ENCODE peak calls at places on chromosomes 6 and 20, in nine cellular contexts. One of them, this sample, is unnamed.

GRCh38 chr6:88403486-88403885 is 237.3 kb upstream of the CNR1 start:
- DNase-seq in SK-N-SH: no peak
- DNase-seq in PC-3: no peak
- DNase-seq in MM.1S: no peak
- DNase-seq in OCI-LY7: no peak
- DNase-seq in HCT116: no peak
- DNase-seq in hepatocyte: no peak
- DNase-seq in GM23338: no peak
- DNase-seq in GM23248: no peak
- DNase-seq in this sample: no peak

GRCh38 chr20:54110457-54110856 is 40.1 kb upstream of the BCAS1 start:
- DNase-seq in HCT116: no peak
- DNase-seq in hepatocyte: no peak
- DNase-seq in GM23338: no peak
- DNase-seq in MM.1S: no peak
- DNase-seq in PC-3: no peak
- DNase-seq in GM23248: no peak
- DNase-seq in SK-N-SH: no peak
- DNase-seq in OCI-LY7: no peak
- DNase-seq in this sample: no peak

GRCh38 chr6:32668226-32668747 is 1.8 kb upstream of the HLA-DQB1 start:
- DNase-seq in MM.1S: peak
- DNase-seq in OCI-LY7: peak
- DNase-seq in HCT116: peak
- DNase-seq in hepatocyte: peak
- DNase-seq in GM23338: peak
- DNase-seq in SK-N-SH: no peak
- DNase-seq in PC-3: peak
- DNase-seq in GM23248: peak
- DNase-seq in this sample: peak

GRCh38 chr20:14235355-14235754 is 102.1 kb downstream of the FLRT3 start:
- DNase-seq in hepatocyte: peak
- DNase-seq in MM.1S: no peak
- DNase-seq in SK-N-SH: no peak
- DNase-seq in OCI-LY7: no peak
- DNase-seq in GM23338: no peak
- DNase-seq in PC-3: peak
- DNase-seq in GM23248: peak
- DNase-seq in HCT116: no peak
- DNase-seq in this sample: no peak

GRCh38 chr6:32984639-32985389 is 16.4 kb downstream of the BRD2 start:
- DNase-seq in HCT116: peak
- DNase-seq in hepatocyte: peak
- DNase-seq in MM.1S: peak
- DNase-seq in GM23248: peak
- DNase-seq in GM23338: peak
- DNase-seq in SK-N-SH: peak
- DNase-seq in OCI-LY7: peak
- DNase-seq in PC-3: peak
- DNase-seq in this sample: peak

GRCh38 chr6:132063204-132063603 is 112.0 kb upstream of the CCN2 start:
- DNase-seq in SK-N-SH: no peak
- DNase-seq in OCI-LY7: no peak
- DNase-seq in PC-3: no peak
- DNase-seq in hepatocyte: no peak
- DNase-seq in GM23338: no peak
- DNase-seq in MM.1S: no peak
- DNase-seq in GM23248: peak
- DNase-seq in HCT116: no peak
- DNase-seq in this sample: no peak

GRCh38 chr6:7475081-7475480 is 66.4 kb upstream of the DSP start:
- DNase-seq in SK-N-SH: no peak
- DNase-seq in MM.1S: no peak
- DNase-seq in OCI-LY7: no peak
- DNase-seq in HCT116: no peak
- DNase-seq in hepatocyte: no peak
- DNase-seq in PC-3: no peak
- DNase-seq in GM23338: no peak
- DNase-seq in GM23248: no peak
- DNase-seq in this sample: no peak

GRCh38 chr6:109059591-109060021 is 35.0 kb downstream of the SESN1 start:
- DNase-seq in PC-3: peak
- DNase-seq in GM23338: no peak
- DNase-seq in hepatocyte: no peak
- DNase-seq in MM.1S: peak
- DNase-seq in HCT116: no peak
- DNase-seq in SK-N-SH: no peak
- DNase-seq in GM23248: peak
- DNase-seq in OCI-LY7: peak
- DNase-seq in this sample: no peak

GRCh38 chr6:128929869-128930268 is 46.9 kb downstream of the LAMA2 start:
- DNase-seq in OCI-LY7: no peak
- DNase-seq in PC-3: no peak
- DNase-seq in GM23338: peak
- DNase-seq in SK-N-SH: peak
- DNase-seq in hepatocyte: no peak
- DNase-seq in HCT116: no peak
- DNase-seq in GM23248: no peak
- DNase-seq in MM.1S: no peak
- DNase-seq in this sample: no peak

GRCh38 chr20:41981746-41982145 is 363.6 kb upstream of the CHD6 start:
- DNase-seq in SK-N-SH: no peak
- DNase-seq in MM.1S: no peak
- DNase-seq in HCT116: no peak
- DNase-seq in PC-3: no peak
- DNase-seq in OCI-LY7: no peak
- DNase-seq in hepatocyte: no peak
- DNase-seq in GM23338: no peak
- DNase-seq in GM23248: no peak
- DNase-seq in this sample: no peak

GRCh38 chr20:58546756-58547526 is 31.7 kb upstream of the APCDD1L start:
- DNase-seq in GM23338: no peak
- DNase-seq in OCI-LY7: no peak
- DNase-seq in MM.1S: no peak
- DNase-seq in PC-3: no peak
- DNase-seq in hepatocyte: no peak
- DNase-seq in GM23248: no peak
- DNase-seq in SK-N-SH: peak
- DNase-seq in HCT116: no peak
- DNase-seq in this sample: no peak

GRCh38 chr6:31202259-31203166 is 32.0 kb upstream of the POU5F1 start:
- DNase-seq in PC-3: peak
- DNase-seq in GM23338: peak
- DNase-seq in MM.1S: no peak
- DNase-seq in GM23248: no peak
- DNase-seq in OCI-LY7: peak
- DNase-seq in SK-N-SH: no peak
- DNase-seq in HCT116: no peak
- DNase-seq in hepatocyte: peak
- DNase-seq in this sample: no peak

GRCh38 chr20:37200926-37201826 is 21.8 kb upstream of the MROH8 start:
- DNase-seq in PC-3: no peak
- DNase-seq in HCT116: no peak
- DNase-seq in SK-N-SH: no peak
- DNase-seq in GM23248: no peak
- DNase-seq in GM23338: no peak
- DNase-seq in hepatocyte: no peak
- DNase-seq in OCI-LY7: no peak
- DNase-seq in MM.1S: no peak
- DNase-seq in this sample: no peak

GRCh38 chr6:165049362-165049761 is 260.0 kb downstream of the C6orf118 start:
- DNase-seq in HCT116: peak
- DNase-seq in hepatocyte: peak
- DNase-seq in GM23248: peak
- DNase-seq in SK-N-SH: peak
- DNase-seq in OCI-LY7: peak
- DNase-seq in GM23338: peak
- DNase-seq in MM.1S: peak
- DNase-seq in PC-3: peak
- DNase-seq in this sample: peak

GRCh38 chr6:154842828-154843227 is 109.6 kb downstream of the SCAF8 start:
- DNase-seq in SK-N-SH: peak
- DNase-seq in GM23248: no peak
- DNase-seq in hepatocyte: no peak
- DNase-seq in MM.1S: no peak
- DNase-seq in OCI-LY7: no peak
- DNase-seq in HCT116: no peak
- DNase-seq in GM23338: no peak
- DNase-seq in PC-3: no peak
- DNase-seq in this sample: no peak

GRCh38 chr20:50675671-50676376 is 15.5 kb downstream of the RIPOR3 start:
- DNase-seq in SK-N-SH: no peak
- DNase-seq in GM23338: peak
- DNase-seq in OCI-LY7: no peak
- DNase-seq in PC-3: no peak
- DNase-seq in MM.1S: no peak
- DNase-seq in hepatocyte: no peak
- DNase-seq in GM23248: no peak
- DNase-seq in HCT116: no peak
- DNase-seq in this sample: no peak
- H3K27ac ChIP-seq in SK-N-SH: no peak
- H3K27ac ChIP-seq in GM23338: peak
- H3K27ac ChIP-seq in OCI-LY7: no peak
- H3K27ac ChIP-seq in PC-3: no peak
- H3K27ac ChIP-seq in MM.1S: no peak
- H3K27ac ChIP-seq in hepatocyte: no peak
- H3K27ac ChIP-seq in GM23248: no peak
- H3K27ac ChIP-seq in HCT116: no peak
- H3K27ac ChIP-seq in this sample: no peak

GRCh38 chr20:38999217-38999616 is 37.1 kb downstream of the DHX35 start:
- DNase-seq in MM.1S: no peak
- DNase-seq in GM23338: no peak
- DNase-seq in HCT116: no peak
- DNase-seq in OCI-LY7: no peak
- DNase-seq in PC-3: no peak
- DNase-seq in SK-N-SH: no peak
- DNase-seq in hepatocyte: no peak
- DNase-seq in GM23248: no peak
- DNase-seq in this sample: no peak

GRCh38 chr20:38991814-38992593 is 29.9 kb downstream of the DHX35 start:
- DNase-seq in MM.1S: no peak
- DNase-seq in GM23248: no peak
- DNase-seq in OCI-LY7: no peak
- DNase-seq in SK-N-SH: no peak
- DNase-seq in hepatocyte: no peak
- DNase-seq in PC-3: no peak
- DNase-seq in HCT116: no peak
- DNase-seq in GM23338: no peak
- DNase-seq in this sample: no peak

GRCh38 chr20:38997622-38998021 is 35.5 kb downstream of the DHX35 start:
- DNase-seq in OCI-LY7: peak
- DNase-seq in HCT116: no peak
- DNase-seq in SK-N-SH: no peak
- DNase-seq in PC-3: no peak
- DNase-seq in GM23338: peak
- DNase-seq in hepatocyte: no peak
- DNase-seq in GM23248: no peak
- DNase-seq in MM.1S: no peak
- DNase-seq in this sample: no peak

GRCh38 chr20:38999965-39000910 is 38.1 kb downstream of the DHX35 start:
- DNase-seq in GM23338: no peak
- DNase-seq in HCT116: no peak
- DNase-seq in OCI-LY7: no peak
- DNase-seq in hepatocyte: no peak
- DNase-seq in SK-N-SH: no peak
- DNase-seq in GM23248: no peak
- DNase-seq in PC-3: no peak
- DNase-seq in MM.1S: no peak
- DNase-seq in this sample: no peak

DNA sequence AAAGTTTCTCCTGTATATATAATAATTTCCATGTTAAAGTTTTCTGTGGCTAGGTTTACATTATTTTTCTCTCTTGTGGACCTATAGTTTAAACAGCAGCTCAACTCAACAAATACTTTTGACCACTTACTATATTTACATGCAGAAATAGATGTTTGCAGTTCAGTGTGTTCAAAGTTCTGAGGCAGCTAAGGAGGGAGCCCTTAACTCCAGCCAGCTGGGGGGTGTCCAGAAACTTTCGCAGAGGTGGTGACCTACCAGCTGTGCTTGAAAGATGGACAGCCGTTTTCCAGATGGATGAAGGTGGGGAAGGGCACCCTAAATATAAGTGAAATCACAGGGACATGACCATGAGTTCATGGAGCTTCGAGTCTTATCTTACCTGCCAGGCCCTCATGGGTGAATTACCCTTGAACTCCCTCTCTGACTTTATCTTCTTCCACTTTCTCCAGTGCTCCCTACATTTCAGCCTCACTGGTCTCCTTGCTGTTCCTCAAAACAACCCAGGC is 33.4 kb downstream of the DHX35 start:
- DNase-seq in OCI-LY7: no peak
- DNase-seq in PC-3: no peak
- DNase-seq in hepatocyte: no peak
- DNase-seq in GM23338: no peak
- DNase-seq in SK-N-SH: no peak
- DNase-seq in MM.1S: no peak
- DNase-seq in GM23248: no peak
- DNase-seq in HCT116: no peak
- DNase-seq in this sample: no peak
- TF ChIP-seq EZH2phosphoT487 in OCI-LY7: no peak
- TF ChIP-seq EZH2phosphoT487 in PC-3: no peak
- TF ChIP-seq EZH2phosphoT487 in hepatocyte: no peak
- TF ChIP-seq EZH2phosphoT487 in GM23338: no peak
- TF ChIP-seq EZH2phosphoT487 in SK-N-SH: no peak
- TF ChIP-seq EZH2phosphoT487 in MM.1S: no peak
- TF ChIP-seq EZH2phosphoT487 in GM23248: no peak
- TF ChIP-seq EZH2phosphoT487 in HCT116: no peak
- TF ChIP-seq EZH2phosphoT487 in this sample: no peak

GRCh38 chr6:150346346-150346745 is 22.5 kb upstream of the IYD start:
- DNase-seq in MM.1S: no peak
- DNase-seq in PC-3: peak
- DNase-seq in HCT116: no peak
- DNase-seq in SK-N-SH: no peak
- DNase-seq in OCI-LY7: no peak
- DNase-seq in hepatocyte: no peak
- DNase-seq in GM23248: peak
- DNase-seq in GM23338: no peak
- DNase-seq in this sample: no peak
- H3K27ac ChIP-seq in MM.1S: no peak
- H3K27ac ChIP-seq in PC-3: peak
- H3K27ac ChIP-seq in HCT116: no peak
- H3K27ac ChIP-seq in SK-N-SH: no peak
- H3K27ac ChIP-seq in OCI-LY7: no peak
- H3K27ac ChIP-seq in hepatocyte: no peak
- H3K27ac ChIP-seq in GM23248: no peak
- H3K27ac ChIP-seq in GM23338: no peak
- H3K27ac ChIP-seq in this sample: no peak

DNA sequence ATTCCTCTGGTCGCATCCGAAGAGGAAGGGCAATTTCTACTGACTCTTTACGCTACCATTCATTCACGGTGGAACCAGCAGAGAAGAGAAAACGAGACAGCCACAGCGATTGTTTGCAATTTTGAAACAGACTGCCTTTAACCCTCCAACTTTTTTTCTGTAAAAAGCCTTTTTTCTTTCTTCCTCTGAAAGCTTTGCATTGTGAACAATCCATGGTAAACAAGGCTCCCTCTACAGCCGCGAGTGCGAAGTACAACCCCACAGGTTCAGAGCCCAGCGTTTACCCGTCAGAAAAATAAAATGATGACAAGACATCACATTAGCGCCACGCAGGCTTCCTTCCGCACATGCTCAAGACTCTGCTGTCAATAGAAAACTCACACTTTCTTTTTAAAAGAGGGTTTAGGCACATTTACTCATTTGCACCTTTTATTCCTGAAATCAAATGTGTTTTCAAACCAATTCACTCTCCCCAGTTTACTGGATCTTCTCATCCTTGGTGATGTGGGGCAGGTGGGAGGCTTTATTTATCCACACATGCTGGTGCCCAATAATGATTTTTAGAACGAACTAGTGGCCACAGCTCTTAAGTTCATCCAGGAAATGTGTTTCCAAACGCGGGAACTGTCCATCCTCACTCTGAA is 99.9 kb downstream of the NOL4L start:
- DNase-seq in hepatocyte: peak
- DNase-seq in HCT116: peak
- DNase-seq in PC-3: peak
- DNase-seq in OCI-LY7: peak
- DNase-seq in GM23248: peak
- DNase-seq in GM23338: peak
- DNase-seq in MM.1S: peak
- DNase-seq in SK-N-SH: peak
- DNase-seq in this sample: peak
- TF ChIP-seq EZH2phosphoT487 in hepatocyte: no peak
- TF ChIP-seq EZH2phosphoT487 in HCT116: no peak
- TF ChIP-seq EZH2phosphoT487 in PC-3: no peak
- TF ChIP-seq EZH2phosphoT487 in OCI-LY7: no peak
- TF ChIP-seq EZH2phosphoT487 in GM23248: no peak
- TF ChIP-seq EZH2phosphoT487 in GM23338: no peak
- TF ChIP-seq EZH2phosphoT487 in MM.1S: no peak
- TF ChIP-seq EZH2phosphoT487 in SK-N-SH: no peak
- TF ChIP-seq EZH2phosphoT487 in this sample: no peak

This sample was measured in neural progenitor cell.